ENCODE peak calls at places on chromosomes 7 and 10, in four cellular contexts. L is thyroid gland, A is tibial nerve, R is lower lobe of right lung. Q is an unnamed sample.

GRCh38 chr10:63466168-63466935 is 575 bp upstream of the JMJD1C start:
- DNase-seq in L (peak; percentile 71), A (peak; percentile 56), R (peak; percentile 70), Q (peak; percentile 46)

GRCh38 chr10:15627617-15628196 is 92.0 kb downstream of the ITGA8 start:
- DNase-seq in L (no peak), A (no peak), R (no peak), Q (no peak)

GRCh38 chr10:95552680-95553342 is 8.4 kb downstream of the SORBS1 start:
- DNase-seq in L (no peak), A (no peak), R (no peak), Q (no peak)

GRCh38 chr7:100075418-100075817 is 6.1 kb downstream of the ZNF3 start:
- DNase-seq in L (no peak), A (no peak), R (no peak), Q (no peak)

GRCh38 chr10:103932996-103933395 is 15.0 kb upstream of the STN1 start:
- DNase-seq in L (no peak), A (no peak), R (no peak), Q (no peak)

GRCh38 chr7:110573862-110574528 is 516.9 kb upstream of the LRRN3 start:
- DNase-seq in L (no peak), A (no peak), R (no peak), Q (no peak)

GRCh38 chr7:121442845-121443244 is 46.7 kb upstream of the FAM3C start:
- DNase-seq in L (no peak), A (no peak), R (no peak), Q (peak; percentile 67)

GRCh38 chr10:52226448-52226847 is 87.6 kb upstream of the DKK1 start:
- DNase-seq in L (no peak), A (no peak), R (no peak), Q (no peak)

GRCh38 chr7:134752006-134752760 is 27.3 kb upstream of the CALD1 start:
- DNase-seq in L (no peak), A (no peak), R (no peak), Q (no peak)

GRCh38 chr7:43520201-43520600 is 62.7 kb upstream of the STK17A start:
- DNase-seq in L (no peak), A (no peak), R (no peak), Q (no peak)

GRCh38 chr7:28754027-28754426 is 204.1 kb downstream of the TRIL start:
- DNase-seq in L (no peak), A (peak; percentile 52), R (no peak), Q (no peak)

GRCh38 chr10:21445161-21445560 is 80.3 kb downstream of the SKIDA1 start:
- DNase-seq in L (no peak), A (no peak), R (no peak), Q (no peak)

GRCh38 chr10:62543981-62544380 is 169.8 kb downstream of the ZNF365 start:
- DNase-seq in L (no peak), A (no peak), R (no peak), Q (no peak)

GRCh38 chr10:3949741-3950140 is 164.7 kb upstream of the KLF6 start:
- DNase-seq in L (no peak), A (no peak), R (no peak), Q (no peak)

GRCh38 chr7:48038815-48039496 is 3.6 kb downstream of the C7orf57 start:
- DNase-seq in L (no peak), A (no peak), R (no peak), Q (no peak)

GRCh38 chr10:62858364-62858763 is 42.2 kb upstream of the EGR2 start:
- DNase-seq in L (peak; percentile 3), A (no peak), R (no peak), Q (no peak)

GRCh38 chr10:88152720-88153119 is 289.3 kb downstream of the PTEN start:
- DNase-seq in L (no peak), A (no peak), R (no peak), Q (no peak)

GRCh38 chr7:155466814-155467675 is 9.1 kb downstream of the EN2 start:
- DNase-seq in L (no peak), A (no peak), R (no peak), Q (no peak)

GRCh38 chr7:150649428-150649827 is 17.2 kb upstream of the GIMAP6 start:
- DNase-seq in L (no peak), A (no peak), R (no peak), Q (no peak)

GRCh38 chr7:33753881-33754525 is 151.3 kb upstream of the BMPER start:
- DNase-seq in L (no peak), A (no peak), R (no peak), Q (no peak)

GRCh38 chr7:44713141-44713540 is 35.5 kb upstream of the ZMIZ2 start:
- DNase-seq in L (no peak), A (no peak), R (no peak), Q (no peak)

GRCh38 chr7:73451780-73452398 is 18.3 kb downstream of the FZD9 start:
- DNase-seq in L (no peak), A (peak; percentile 39), R (no peak), Q (peak; percentile 56)

GRCh38 chr10:132601567-132601966 is 64.0 kb downstream of the INPP5A start:
- DNase-seq in L (no peak), A (no peak), R (no peak), Q (no peak)

GRCh38 chr7:142654398-142654797 is 94.9 kb upstream of the PRSS1 start:
- DNase-seq in L (no peak), A (no peak), R (no peak), Q (no peak)

GRCh38 chr7:41116817-41117216 is 586.1 kb downstream of the INHBA start:
- DNase-seq in L (no peak), A (no peak), R (no peak), Q (no peak)

GRCh38 chr7:41114166-41114565 is 588.7 kb downstream of the INHBA start:
- DNase-seq in L (no peak), A (no peak), R (no peak), Q (no peak)

GRCh38 chr7:41116337-41116736 is 586.6 kb downstream of the INHBA start:
- DNase-seq in L (no peak), A (no peak), R (no peak), Q (no peak)

GRCh38 chr7:41113663-41114062 is 589.2 kb downstream of the INHBA start:
- DNase-seq in L (no peak), A (no peak), R (no peak), Q (no peak)

DNA sequence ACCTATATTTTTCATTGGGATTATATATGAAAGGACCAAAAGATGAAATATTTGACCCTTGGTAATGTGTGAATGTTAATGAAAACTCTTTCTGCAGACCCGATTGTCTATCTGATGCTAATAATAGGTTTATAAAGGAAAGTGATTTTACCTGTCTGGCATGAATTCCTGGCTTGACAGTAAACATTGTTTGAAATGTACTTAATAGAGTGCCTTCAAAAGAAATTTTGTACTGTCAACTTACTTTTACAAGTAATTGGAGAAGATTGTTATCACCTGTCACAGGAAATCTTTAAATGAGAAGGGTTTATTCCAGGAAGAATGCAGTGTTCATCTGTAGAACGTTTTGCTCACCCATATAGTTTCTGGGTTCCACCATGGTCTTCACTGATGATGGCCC is 588.2 kb downstream of the INHBA start:
- DNase-seq in L (no peak), A (no peak), R (no peak), Q (no peak)
- H3K4me1 ChIP-seq in L (no peaks in the 10 kb centered on the region), A (no peaks in the 10 kb centered on the region), R (no peaks in the 10 kb centered on the region), Q (no peaks in the 10 kb centered on the region)

DNA sequence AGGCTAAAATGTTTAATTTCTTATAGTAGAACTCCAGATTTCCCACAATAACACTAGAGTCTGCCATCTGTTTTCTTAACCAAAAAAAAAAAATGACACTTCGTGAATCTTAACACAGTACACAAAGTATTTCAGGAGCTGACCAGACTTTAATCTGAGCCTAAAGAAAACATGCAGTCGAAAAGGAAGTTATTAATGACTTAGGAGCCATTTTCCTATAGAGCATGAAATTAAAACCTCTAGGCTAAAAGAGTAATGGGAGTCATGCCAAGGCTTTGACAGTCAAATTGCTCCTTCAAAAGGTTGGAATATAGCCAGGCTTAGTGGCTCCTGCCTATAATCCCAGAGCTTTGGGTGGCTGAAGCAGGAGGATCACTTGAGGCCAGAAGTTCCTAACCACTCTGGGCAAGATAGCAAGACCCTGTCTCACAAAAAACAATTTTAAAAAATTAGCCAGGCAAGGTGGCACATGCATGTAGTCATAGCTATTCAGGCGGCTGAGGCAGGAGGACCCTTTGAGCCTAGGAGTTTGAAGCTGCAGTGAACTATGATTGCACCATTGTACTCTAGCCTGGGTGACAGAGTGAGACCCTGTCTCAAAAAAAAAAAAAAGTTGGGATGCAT is 13.6 kb downstream of the MICU1 start:
- DNase-seq in L (peak; percentile 26), A (no peak), R (no peak), Q (no peak)
- H3K4me3 ChIP-seq in L (no peak overlapping the region), A (no peak overlapping the region), R (peak overlapping the region; percentile 24), Q (no peak overlapping the region)

GRCh38 chr7:156545989-156546388 is 94.6 kb upstream of the RNF32 start:
- DNase-seq in L (no peak), A (no peak), R (no peak), Q (no peak)
- H3K4me1 ChIP-seq in L (no peaks in the 10 kb centered on the region), A (no peaks in the 10 kb centered on the region), R (no peaks in the 10 kb centered on the region), Q (no peaks in the 10 kb centered on the region)

GRCh38 chr7:137996871-137997270 is 5.0 kb downstream of the CREB3L2 start:
- DNase-seq in L (no peak), A (no peak), R (no peak), Q (no peak)

GRCh38 chr7:138000081-138000701 is 1.7 kb downstream of the CREB3L2 start:
- DNase-seq in L (peak; percentile 55), A (peak; percentile 75), R (no peak), Q (no peak)

GRCh38 chr7:137996386-137996851 is 5.5 kb downstream of the CREB3L2 start:
- DNase-seq in L (peak; percentile 40), A (no peak), R (no peak), Q (no peak)

GRCh38 chr7:137999496-138000080 is 2.3 kb downstream of the CREB3L2 start:
- DNase-seq in L (no peak), A (no peak), R (no peak), Q (no peak)

GRCh38 chr7:137998250-137998649 is 3.6 kb downstream of the CREB3L2 start:
- DNase-seq in L (no peak), A (no peak), R (no peak), Q (no peak)
- H3K4me3 ChIP-seq in L (peak overlapping the region; percentile 86), A (no peak overlapping the region), R (peak overlapping the region; percentile 15), Q (no peak overlapping the region)

DNA sequence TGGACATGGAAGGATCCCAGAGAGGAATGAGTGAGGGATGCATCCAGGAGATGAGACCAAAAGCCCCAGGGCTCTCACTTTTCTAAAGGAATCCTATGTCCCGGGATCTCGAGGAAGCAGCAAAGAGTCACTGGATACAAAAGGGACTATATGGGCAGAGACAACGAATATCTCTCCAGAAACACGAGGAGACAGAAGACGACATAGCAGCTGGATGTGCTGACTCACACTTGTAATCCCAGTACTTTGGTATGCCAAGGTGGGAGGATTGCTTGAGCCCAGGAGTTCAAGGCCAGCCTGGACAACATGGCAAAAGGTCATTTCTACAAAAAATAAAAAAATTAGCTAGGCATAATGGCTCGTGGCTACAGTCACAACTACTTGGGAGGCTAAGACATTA is 24.7 kb upstream of the MSMB start:
- DNase-seq in L (no peak), A (no peak), R (no peak), Q (no peak)
- H3K4me1 ChIP-seq in L (no peaks in the 10 kb centered on the region), A (no peaks in the 10 kb centered on the region), R (no peaks in the 10 kb centered on the region), Q (peaks cover 5% of the 10 kb centered on the region)

Q was measured in CD8-positive, alpha-beta memory T cell.